ENCODE peak calls at places on chromosomes 1 and 21, in ten cellular contexts. P, J, N, I, R, K, Z, G, S and T are unnamed samples.

GRCh38 chr1:199121047-199121446 is 482.2 kb downstream of the PTPRC start:
- DNase-seq in R (no peak), P (no peak), N (no peak), K (no peak), S (no peak), G (no peak), I (no peak), Z (no peak), J (no peak), T (no peak)

GRCh38 chr1:15004396-15004795 is 149.2 kb upstream of the TMEM51 start:
- DNase-seq in R (no peak), N (no peak), P (no peak), S (no peak), Z (no peak), J (no peak), I (no peak), K (peak), G (no peak), T (no peak)

GRCh38 chr1:14913475-14914155 is 239.9 kb upstream of the TMEM51 start:
- DNase-seq in S (no peak), G (no peak), K (peak), Z (no peak), J (peak), I (no peak), P (no peak), N (no peak), R (no peak), T (no peak)

GRCh38 chr1:5286244-5286643 is 631.8 kb downstream of the AJAP1 start:
- DNase-seq in R (no peak), I (no peak), N (no peak), G (no peak), J (peak), P (no peak), S (no peak), K (no peak), Z (no peak), T (no peak)

GRCh38 chr21:43959231-43960041 is 52.7 kb upstream of the TRAPPC10 start:
- DNase-seq in G (no peak), N (no peak), P (no peak), J (no peak), I (no peak), S (no peak), K (no peak), R (no peak), Z (no peak), T (no peak)

GRCh38 chr1:38047603-38048146 is 1.1 kb upstream of the POU3F1 start:
- DNase-seq in S (no peak), J (no peak), I (no peak), G (no peak), Z (peak), R (no peak), P (no peak), K (no peak), N (no peak), T (no peak)

GRCh38 chr1:235017719-235018118 is 110.9 kb downstream of the TOMM20 start:
- DNase-seq in Z (no peak), G (no peak), I (no peak), J (no peak), R (no peak), P (no peak), K (no peak), S (no peak), N (no peak), T (peak)

GRCh38 chr1:235867903-235868469 is 1.3 kb upstream of the LYST start:
- DNase-seq in N (no peak), I (no peak), J (no peak), S (no peak), P (no peak), K (no peak), G (no peak), R (no peak), Z (no peak), T (no peak)

GRCh38 chr1:74629283-74629682 is 44.3 kb downstream of the ERICH3 start:
- DNase-seq in S (no peak), N (no peak), K (no peak), P (no peak), R (no peak), Z (no peak), J (no peak), I (no peak), G (no peak), T (no peak)

GRCh38 chr1:94259635-94260289 is 22.4 kb upstream of the ARHGAP29 start:
- DNase-seq in P (no peak), J (no peak), R (no peak), I (no peak), N (no peak), Z (no peak), G (no peak), S (no peak), K (no peak), T (no peak)

GRCh38 chr1:108643492-108644333 is 17.2 kb downstream of the HENMT1 start:
- DNase-seq in R (peak), S (peak), J (peak), N (peak), K (peak), G (no peak), Z (peak), I (peak), P (no peak), T (peak)

GRCh38 chr1:63843884-63844283 is 70.1 kb downstream of the ROR1 start:
- DNase-seq in K (no peak), P (peak), J (no peak), Z (no peak), N (no peak), G (no peak), R (no peak), S (no peak), I (no peak), T (no peak)

GRCh38 chr1:99647460-99647859 is 1.5 kb downstream of the PALMD start:
- DNase-seq in K (no peak), J (no peak), R (no peak), P (no peak), S (no peak), G (no peak), Z (peak), I (no peak), N (no peak), T (no peak)
- TF ChIP-seq POLR2A in K (no peak), J (no peak), R (no peak), P (no peak), S (no peak), G (no peak), Z (no peak), I (no peak), N (no peak), T (no peak)

GRCh38 chr1:8516793-8517556 is 199.1 kb downstream of the SLC45A1 start:
- DNase-seq in N (no peak), R (no peak), I (no peak), Z (no peak), S (no peak), G (no peak), J (no peak), P (no peak), K (no peak), T (no peak)
- H3K4me3 ChIP-seq in N (no peak), R (no peak), I (no peak), Z (no peak), S (no peak), G (no peak), J (no peak), P (no peak), K (no peak), T (no peak)

DNA sequence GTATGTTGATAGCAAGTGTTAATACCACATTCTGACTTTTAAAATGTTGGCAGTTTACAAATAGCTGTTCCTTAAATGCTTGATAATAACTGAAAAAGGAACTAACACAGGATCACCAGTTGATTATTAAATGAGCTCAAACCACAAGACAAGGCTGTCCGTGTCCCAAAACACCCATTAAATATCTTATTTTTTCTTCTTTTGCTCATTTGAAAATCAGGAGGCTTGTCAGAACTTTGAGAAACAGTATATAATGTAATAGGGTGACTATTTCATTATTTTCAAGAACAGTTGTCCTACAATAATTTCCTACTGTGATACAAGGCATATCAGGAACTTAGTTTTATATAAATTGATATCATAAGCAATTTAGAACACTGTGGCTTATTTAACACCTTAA is 2.7 kb downstream of the CDKN2C start:
- DNase-seq in G (no peak), I (no peak), N (no peak), J (no peak), P (no peak), K (no peak), R (no peak), Z (no peak), S (no peak), T (no peak)
- TF ChIP-seq CTCF in G (no peak), I (no peak), N (no peak), J (no peak), P (no peak), K (no peak), R (no peak), Z (no peak), S (no peak), T (no peak)

GRCh38 chr21:42461881-42462877 is 33.8 kb downstream of the RSPH1 start:
- DNase-seq in G (peak), P (no peak), R (peak), S (no peak), N (no peak), J (no peak), I (no peak), Z (peak), K (no peak), T (no peak)
- TF ChIP-seq POLR2A in G (no peak), P (no peak), R (peak), S (no peak), N (no peak), J (no peak), I (no peak), Z (no peak), K (no peak), T (no peak)

GRCh38 chr1:232965912-232966217 is 15.5 kb downstream of the NTPCR start:
- DNase-seq in G (no peak), Z (no peak), S (no peak), I (no peak), J (no peak), P (no peak), R (no peak), N (no peak), K (no peak), T (no peak)

GRCh38 chr1:232966663-232967062 is 16.3 kb downstream of the NTPCR start:
- DNase-seq in G (no peak), N (no peak), J (no peak), S (no peak), R (peak), K (no peak), Z (no peak), P (no peak), I (no peak), T (no peak)

GRCh38 chr1:232963366-232963765 is 13.0 kb downstream of the NTPCR start:
- DNase-seq in P (no peak), Z (no peak), S (peak), J (no peak), N (no peak), G (no peak), R (no peak), K (no peak), I (no peak), T (no peak)

GRCh38 chr1:232962761-232963357 is 12.4 kb downstream of the NTPCR start:
- DNase-seq in K (no peak), N (no peak), R (no peak), J (no peak), G (no peak), Z (no peak), I (no peak), P (no peak), S (no peak), T (no peak)

GRCh38 chr1:232965124-232965911 is 14.9 kb downstream of the NTPCR start:
- DNase-seq in J (no peak), N (no peak), I (no peak), P (no peak), G (no peak), S (no peak), R (no peak), K (no peak), Z (no peak), T (no peak)
- H3K4me3 ChIP-seq in J (no peak), N (no peak), I (no peak), P (no peak), G (no peak), S (no peak), R (no peak), K (no peak), Z (no peak), T (no peak)

GRCh38 chr21:25234857-25235801 is 372.2 kb downstream of the MRPL39 start:
- DNase-seq in Z (no peak), K (no peak), R (no peak), P (no peak), J (no peak), S (no peak), N (no peak), I (no peak), G (no peak), T (no peak)
- TF ChIP-seq CTCF in Z (no peak), K (no peak), R (no peak), P (no peak), J (no peak), S (no peak), N (no peak), I (no peak), G (no peak), T (no peak)